ENCODE peak calls at places on chromosomes 16 and 17, in six cellular contexts. T is HEK293T; Q is HCT116; F is T-helper 2 cell treated with Interferon-gamma antibody and Interleukin-4, amounts not matched to agents 5 μg/mL and 100 μg/mL, for 36 hours; M is endothelial cell; O is tibial artery. A is an unnamed sample.
A peak's percentile ranks its signal among the peaks of the same experiment; 100 is the strongest.

GRCh38 chr17:7769854-7770253 is 52.3 kb downstream of the DNAH2 start:
- DNase-seq in Q (no peak), O (no peak), F (no peak), M (no peak), T (no peak), A (no peak)

GRCh38 chr16:4918790-4919210 is 18.1 kb downstream of the PPL start:
- DNase-seq in M (no peak), T (no peak), Q (no peak), O (no peak), F (no peak), A (no peak)

GRCh38 chr17:57954421-57955182 is 610 bp downstream of the CUEDC1 start:
- DNase-seq in O (peak; percentile 82), Q (no peak), T (peak; percentile 82), F (no peak), M (peak; percentile 42), A (no peak)

GRCh38 chr17:78491236-78492115 is 85.7 kb downstream of the DNAH17 start:
- DNase-seq in Q (no peak), T (no peak), F (no peak), O (no peak), M (no peak), A (no peak)

GRCh38 chr16:83113317-83113716 is 486.5 kb downstream of the CDH13 start:
- DNase-seq in O (no peak), T (peak; percentile 27), F (no peak), Q (no peak), M (peak; percentile 55), A (no peak)

GRCh38 chr16:2090819-2091721 is 43.3 kb downstream of the TSC2 start:
- DNase-seq in F (no peak), Q (peak; percentile 66), M (peak; percentile 89), O (no peak), T (peak; percentile 82), A (peak; percentile 80)

GRCh38 chr16:29182501-29182900 is 197.6 kb downstream of the LAT start:
- DNase-seq in F (no peak), O (peak; percentile 15), M (no peak), Q (no peak), T (no peak), A (no peak)

GRCh38 chr16:78882150-78882549 is 718.4 kb downstream of the MAF start:
- DNase-seq in F (no peak), Q (no peak), O (no peak), T (no peak), M (no peak), A (no peak)

GRCh38 chr17:47218896-47219430 is 9.8 kb downstream of the MYL4 start:
- DNase-seq in O (no peak), F (no peak), Q (no peak), T (no peak), M (no peak), A (peak; percentile 94)

GRCh38 chr16:63981639-63982038 is 1140.2 kb downstream of the CDH11 start:
- DNase-seq in O (no peak), T (no peak), F (no peak), Q (no peak), M (no peak), A (no peak)

GRCh38 chr16:48613061-48613957 is 3.3 kb upstream of the N4BP1 start:
- DNase-seq in O (no peak), F (peak; percentile 68), T (no peak), Q (no peak), M (peak; percentile 20), A (no peak)

GRCh38 chr17:16363749-16364536 is 10.7 kb upstream of the CENPV start:
- DNase-seq in O (peak; percentile 81), T (peak; percentile 74), M (peak; percentile 77), Q (peak; percentile 72), F (peak; percentile 63), A (peak; percentile 69)

GRCh38 chr17:8019161-8019560 is 16.7 kb downstream of the GUCY2D start:
- DNase-seq in M (no peak), T (no peak), Q (no peak), O (no peak), F (no peak), A (no peak)

GRCh38 chr16:72818286-72818845 is 229.6 kb downstream of the ZFHX3 start:
- DNase-seq in F (no peak), Q (no peak), O (no peak), M (peak; percentile 23), T (no peak), A (no peak)

GRCh38 chr17:75308732-75309629 is 19.7 kb upstream of the SLC25A19 start:
- DNase-seq in O (no peak), F (no peak), T (no peak), Q (no peak), M (no peak), A (no peak)

GRCh38 chr17:65163990-65164495 is 26.9 kb downstream of the RGS9 start:
- DNase-seq in M (no peak), T (no peak), F (peak; percentile 74), O (no peak), Q (peak; percentile 12), A (peak; percentile 61)

GRCh38 chr17:81976332-81977210 is 858 bp upstream of the ASPSCR1 start:
- DNase-seq in O (no peak), Q (no peak), M (no peak), T (no peak), F (peak; percentile 27), A (no peak)

GRCh38 chr16:23668225-23668624 is 10.5 kb upstream of the PLK1 start:
- DNase-seq in F (no peak), Q (no peak), M (no peak), T (no peak), O (no peak), A (no peak)

GRCh38 chr17:82458885-82459424 is 414 bp downstream of the NARF start:
- DNase-seq in F (peak; percentile 39), M (peak; percentile 52), T (no peak), Q (no peak), O (no peak), A (peak; percentile 46)

GRCh38 chr16:71930013-71930563 is 34.8 kb downstream of the IST1 start:
- DNase-seq in F (no peak), T (no peak), M (no peak), Q (no peak), O (no peak), A (no peak)

GRCh38 chr16:82585675-82586074 is 41.1 kb upstream of the CDH13 start:
- DNase-seq in O (no peak), F (no peak), T (no peak), M (no peak), Q (no peak), A (no peak)

GRCh38 chr17:29784661-29785060 is 145.4 kb downstream of the SSH2 start:
- DNase-seq in Q (no peak), O (no peak), T (no peak), F (no peak), M (no peak), A (no peak)

GRCh38 chr17:76498886-76499667 is 2.1 kb downstream of the RHBDF2 start:
- DNase-seq in O (no peak), T (no peak), F (no peak), Q (no peak), M (no peak), A (no peak)

GRCh38 chr17:8038954-8039610 is at the start of gene ALOX15B:
- DNase-seq in T (no peak), M (no peak), O (no peak), F (no peak), Q (no peak), A (no peak)

GRCh38 chr17:77306048-77306789 is 165.4 kb downstream of the SEC14L1 start:
- DNase-seq in F (no peak), Q (no peak), T (no peak), O (no peak), M (no peak), A (no peak)

GRCh38 chr17:37818689-37819088 is 73.8 kb upstream of the HNF1B start:
- DNase-seq in M (no peak), Q (peak; percentile 57), F (no peak), O (no peak), T (no peak), A (no peak)

GRCh38 chr17:39671651-39672521 is 3.6 kb downstream of the PNMT start:
- DNase-seq in T (no peak), O (no peak), M (peak; percentile 58), Q (peak; percentile 18), F (no peak), A (peak; percentile 78)